ENCODE peak calls at places on chromosomes 1 and 21, in eight cellular contexts. O is heart left ventricle, Q is glutamatergic neuron, R is AG09309, Z is omental fat pad, V is foreskin fibroblast, B is type B pancreatic cell, A is cardiac muscle cell. N is an unnamed sample.

GRCh38 chr1:3017440-3018050 is 3.7 kb upstream of the ACTRT2 start:
- DNase-seq in O (no peak), Q (no peak), R (no peak), Z (no peak), V (no peak), B (peak; percentile 64), A (no peak), N (no peak)

GRCh38 chr1:185170291-185170848 is 13.4 kb downstream of the SWT1 start:
- DNase-seq in O (no peak), Q (peak; percentile 20), R (no peak), Z (no peak), V (peak; percentile 75), B (no peak), A (peak; percentile 78), N (no peak)

GRCh38 chr1:92884195-92884594 is 52.4 kb downstream of the RPL5 start:
- DNase-seq in O (no peak), Q (no peak), R (no peak), Z (no peak), V (no peak), B (no peak), A (no peak), N (no peak)

GRCh38 chr1:40267767-40268187 is 9.7 kb downstream of the ZMPSTE24 start:
- DNase-seq in O (no peak), Q (no peak), R (peak; percentile 95), Z (no peak), V (peak; percentile 69), B (no peak), A (no peak), N (no peak)

GRCh38 chr1:31795801-31796621 is 19.8 kb downstream of the SPOCD1 start:
- DNase-seq in O (peak; percentile 60), Q (peak; percentile 7), R (no peak), Z (peak; percentile 22), V (peak; percentile 94), B (peak; percentile 48), A (no peak), N (no peak)

GRCh38 chr1:211874521-211875347 is 44.2 kb upstream of the LPGAT1 start:
- DNase-seq in O (peak; percentile 31), Q (no peak), R (no peak), Z (no peak), V (no peak), B (no peak), A (no peak), N (no peak)

GRCh38 chr1:41804176-41804575 is 114.5 kb downstream of the HIVEP3 start:
- DNase-seq in O (no peak), Q (no peak), R (no peak), Z (no peak), V (no peak), B (no peak), A (no peak), N (no peak)

GRCh38 chr21:32480381-32480780 is 67.9 kb downstream of the EVA1C start:
- DNase-seq in O (no peak), Q (no peak), R (no peak), Z (no peak), V (no peak), B (no peak), A (no peak), N (no peak)

GRCh38 chr21:27532081-27532480 is 565.2 kb upstream of the ADAMTS5 start:
- DNase-seq in O (no peak), Q (no peak), R (no peak), Z (no peak), V (peak; percentile 83), B (no peak), A (no peak), N (no peak)

GRCh38 chr1:231385118-231385748 is 36.9 kb downstream of the EGLN1 start:
- DNase-seq in O (no peak), Q (no peak), R (no peak), Z (no peak), V (no peak), B (no peak), A (no peak), N (no peak)

GRCh38 chr1:43038232-43038929 is 79.7 kb upstream of the SLC2A1 start:
- DNase-seq in O (no peak), Q (no peak), R (no peak), Z (no peak), V (no peak), B (no peak), A (no peak), N (no peak)

GRCh38 chr1:168932539-168932938 is 174.0 kb upstream of the ATP1B1 start:
- DNase-seq in O (no peak), Q (no peak), R (no peak), Z (no peak), V (peak; percentile 75), B (no peak), A (no peak), N (no peak)

GRCh38 chr1:169727307-169727706 is 6.6 kb downstream of the SELE start:
- DNase-seq in O (no peak), Q (no peak), R (no peak), Z (no peak), V (no peak), B (no peak), A (no peak), N (no peak)

GRCh38 chr1:230825061-230825803 is 43.1 kb downstream of the C1orf198 start:
- DNase-seq in O (no peak), Q (no peak), R (peak; percentile 57), Z (no peak), V (peak; percentile 93), B (peak; percentile 11), A (no peak), N (peak; percentile 60)

GRCh38 chr21:36038701-36039497 is 21.4 kb downstream of the SETD4 start:
- DNase-seq in O (no peak), Q (no peak), R (no peak), Z (no peak), V (no peak), B (no peak), A (no peak), N (no peak)

GRCh38 chr21:38223893-38224540 is 32.8 kb upstream of the KCNJ15 start:
- DNase-seq in O (no peak), Q (peak; percentile 21), R (no peak), Z (no peak), V (peak; percentile 47), B (no peak), A (no peak), N (no peak)

GRCh38 chr1:58065520-58065919 is 481.0 kb downstream of the OMA1 start:
- DNase-seq in O (no peak), Q (no peak), R (no peak), Z (no peak), V (no peak), B (no peak), A (peak; percentile 22), N (no peak)

GRCh38 chr1:17475729-17476128 is 36.3 kb upstream of the RCC2 start:
- DNase-seq in O (peak; percentile 83), Q (no peak), R (peak; percentile 64), Z (no peak), V (peak; percentile 75), B (no peak), A (no peak), N (no peak)

GRCh38 chr1:12587981-12588620 is 29.9 kb downstream of the DHRS3 start:
- DNase-seq in O (no peak), Q (no peak), R (no peak), Z (no peak), V (no peak), B (no peak), A (no peak), N (no peak)

GRCh38 chr21:26116456-26117011 is 54.0 kb downstream of the APP start:
- DNase-seq in O (no peak), Q (no peak), R (peak; percentile 74), Z (no peak), V (peak; percentile 78), B (no peak), A (no peak), N (no peak)

GRCh38 chr1:28208818-28209441 is 23.9 kb downstream of the DNAJC8 start:
- DNase-seq in O (peak; percentile 45), Q (peak; percentile 61), R (peak; percentile 24), Z (no peak), V (peak; percentile 77), B (no peak), A (peak; percentile 70), N (no peak)

GRCh38 chr1:39753132-39754025 is 14.7 kb downstream of the PPIE start:
- DNase-seq in O (no peak), Q (no peak), R (no peak), Z (no peak), V (no peak), B (peak; percentile 58), A (no peak), N (peak; percentile 74)

GRCh38 chr1:230730979-230731378 is 16.2 kb upstream of the CAPN9 start:
- DNase-seq in O (no peak), Q (no peak), R (no peak), Z (no peak), V (no peak), B (no peak), A (no peak), N (no peak)

GRCh38 chr1:107442545-107442944 is 301.7 kb downstream of the NTNG1 start:
- DNase-seq in O (no peak), Q (no peak), R (no peak), Z (no peak), V (no peak), B (no peak), A (no peak), N (no peak)

GRCh38 chr1:5125208-5125607 is 470.8 kb downstream of the AJAP1 start:
- DNase-seq in O (no peak), Q (no peak), R (no peak), Z (no peak), V (no peak), B (no peak), A (no peak), N (no peak)
- TF ChIP-seq CTCF in O (no peak), Q (no peak), R (no peak), Z (no peak), V (no peak), B (peak; percentile 46), A (no peak), N (no peak)

GRCh38 chr1:163195728-163196448 is 6.8 kb downstream of the RGS5 start:
- DNase-seq in O (no peak), Q (no peak), R (no peak), Z (no peak), V (peak; percentile 27), B (no peak), A (no peak), N (no peak)
- TF ChIP-seq CTCF in O (no peak), Q (no peak), R (no peak), Z (no peak), V (no peak), B (no peak), A (no peak), N (no peak)

GRCh38 chr1:62905872-62906271 is 121.9 kb downstream of the ATG4C start:
- DNase-seq in O (no peak), Q (no peak), R (no peak), Z (no peak), V (no peak), B (no peak), A (no peak), N (no peak)
- TF ChIP-seq CTCF in O (no peak), Q (no peak), R (no peak), Z (no peak), V (no peak), B (no peak), A (no peak), N (no peak)

GRCh38 chr1:62967031-62967430 is 183.1 kb downstream of the ATG4C start:
- DNase-seq in O (no peak), Q (no peak), R (no peak), Z (no peak), V (no peak), B (no peak), A (no peak), N (no peak)

GRCh38 chr1:62962014-62962793 is 178.3 kb downstream of the ATG4C start:
- DNase-seq in O (no peak), Q (no peak), R (no peak), Z (no peak), V (no peak), B (no peak), A (no peak), N (no peak)

GRCh38 chr1:62964141-62964540 is 180.2 kb downstream of the ATG4C start:
- DNase-seq in O (no peak), Q (no peak), R (no peak), Z (no peak), V (no peak), B (no peak), A (no peak), N (no peak)

GRCh38 chr1:62962794-62963776 is 179.2 kb downstream of the ATG4C start:
- DNase-seq in O (peak; percentile 34), Q (peak; percentile 85), R (peak; percentile 7), Z (no peak), V (peak; percentile 51), B (no peak), A (peak; percentile 73), N (no peak)
- TF ChIP-seq CTCF in O (peak; percentile 32), Q (peak; percentile 79), R (peak; percentile 67), Z (no peak), V (peak; percentile 41), B (peak; percentile 81), A (peak; percentile 74), N (peak; percentile 66)